ENCODE peak calls at places on chromosomes 2 and 18, in four cellular contexts. M is foreskin fibroblast, U is neural progenitor cell, I is left ventricle myocardium inferior. Q is an unnamed sample.

GRCh38 chr18:79485788-79486355 is 90.1 kb downstream of the NFATC1 start:
- DNase-seq in M (peak), U (no peak), I (peak), Q (no peak)

GRCh38 chr2:30656079-30656478 is 151.2 kb downstream of the CAPN13 start:
- DNase-seq in M (no peak), I (no peak), U (no peak), Q (no peak)

GRCh38 chr2:27891820-27892105 is 1.2 kb downstream of the BABAM2 start:
- DNase-seq in U (no peak), M (no peak), I (no peak), Q (no peak)

GRCh38 chr18:2916184-2916583 is 69.4 kb downstream of the EMILIN2 start:
- DNase-seq in I (no peak), U (no peak), M (no peak), Q (peak)

GRCh38 chr2:145484443-145485086 is 964.6 kb upstream of the ZEB2 start:
- DNase-seq in I (no peak), U (no peak), M (peak), Q (no peak)

GRCh38 chr2:95347681-95348608 is 50.8 kb downstream of the KCNIP3 start:
- DNase-seq in I (no peak), U (no peak), M (no peak), Q (peak)

GRCh38 chr2:80073134-80073561 is 231.4 kb downstream of the LRRTM1 start:
- DNase-seq in U (peak), I (no peak), M (peak), Q (peak)

GRCh38 chr2:122478108-122478507 is 722.7 kb downstream of the TSN start:
- DNase-seq in M (no peak), I (no peak), U (no peak), Q (no peak)

GRCh38 chr2:136248242-136248641 is 130.3 kb upstream of the CXCR4 start:
- DNase-seq in U (no peak), I (no peak), M (no peak), Q (no peak)

GRCh38 chr2:26630669-26631360 is 10.4 kb downstream of the CIB4 start:
- DNase-seq in I (no peak), M (peak), U (no peak), Q (no peak)

GRCh38 chr2:237413293-237414055 is 490 bp downstream of the COL6A3 start:
- DNase-seq in M (no peak), U (no peak), I (no peak), Q (no peak)

GRCh38 chr2:96099861-96100798 is 16.2 kb downstream of the ADRA2B start:
- DNase-seq in I (peak), U (no peak), M (no peak), Q (peak)

GRCh38 chr18:10463741-10464140 is 9.3 kb downstream of the APCDD1 start:
- DNase-seq in U (no peak), I (no peak), M (no peak), Q (no peak)

GRCh38 chr2:33395660-33396249 is 80.7 kb upstream of the RASGRP3 start:
- DNase-seq in U (peak), I (no peak), M (peak), Q (peak)

GRCh38 chr2:237888389-237888788 is 29.0 kb downstream of the RAMP1 start:
- DNase-seq in I (no peak), U (no peak), M (peak), Q (no peak)

GRCh38 chr2:85255813-85256581 is 71.8 kb downstream of the TGOLN2 start:
- DNase-seq in U (peak), I (no peak), M (no peak), Q (peak)

GRCh38 chr2:27980242-27980641 is 89.7 kb downstream of the BABAM2 start:
- DNase-seq in U (no peak), M (no peak), I (no peak), Q (no peak)

GRCh38 chr18:79791141-79791972 is 6.4 kb upstream of the KCNG2 start:
- DNase-seq in I (peak), M (peak), U (no peak), Q (peak)

GRCh38 chr18:77061946-77062517 is 70.6 kb downstream of the MBP start:
- DNase-seq in M (no peak), I (no peak), U (peak), Q (peak)

GRCh38 chr2:178860551-178860950 is 53.3 kb upstream of the TTN start:
- DNase-seq in U (no peak), I (no peak), M (no peak), Q (peak)

GRCh38 chr2:221255862-221256261 is 316.2 kb downstream of the EPHA4 start:
- DNase-seq in U (peak), I (no peak), M (no peak), Q (no peak)

GRCh38 chr2:216989335-216990129 is 129.7 kb upstream of the TNP1 start:
- DNase-seq in M (peak), U (no peak), I (no peak), Q (no peak)

GRCh38 chr2:72146357-72147302 is 1.0 kb downstream of the CYP26B1 start:
- DNase-seq in U (peak), I (peak), M (no peak), Q (no peak)

DNA sequence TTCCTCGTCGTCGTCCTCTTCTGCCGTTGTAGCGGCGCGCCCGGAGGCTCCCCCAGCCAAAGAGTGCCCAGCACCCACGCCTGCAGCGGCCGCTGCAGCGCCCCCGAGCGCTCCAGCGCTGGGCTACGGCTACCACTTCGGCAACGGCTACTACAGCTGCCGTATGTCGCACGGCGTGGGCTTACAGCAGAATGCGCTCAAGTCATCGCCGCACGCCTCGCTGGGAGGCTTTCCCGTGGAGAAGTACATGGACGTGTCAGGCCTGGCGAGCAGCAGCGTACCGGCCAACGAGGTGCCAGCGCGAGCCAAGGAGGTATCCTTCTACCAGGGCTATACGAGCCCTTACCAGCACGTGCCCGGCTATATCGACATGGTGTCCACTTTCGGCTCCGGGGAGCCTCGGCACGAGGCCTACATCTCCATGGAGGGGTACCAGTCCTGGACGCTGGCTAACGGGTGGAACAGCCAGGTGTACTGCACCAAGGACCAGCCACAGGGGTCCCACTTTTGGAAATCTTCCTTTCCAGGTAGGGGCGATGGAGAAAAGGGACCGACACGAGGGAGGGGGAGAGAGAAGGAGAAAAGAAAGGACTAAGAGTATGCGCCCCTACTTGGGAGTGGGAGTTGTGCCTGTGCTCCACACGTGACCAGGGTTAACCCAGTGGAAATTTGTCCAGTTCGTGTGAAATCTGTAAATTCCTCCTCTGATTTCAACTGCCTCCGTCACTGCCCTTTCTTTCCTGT is 796 bp downstream of the HOXD13 start:
- DNase-seq in I (no peak), U (peak), M (peak), Q (no peak)
- TF ChIP-seq CTCF in I (no peak), U (peak), M (peak), Q (no peak)

DNA sequence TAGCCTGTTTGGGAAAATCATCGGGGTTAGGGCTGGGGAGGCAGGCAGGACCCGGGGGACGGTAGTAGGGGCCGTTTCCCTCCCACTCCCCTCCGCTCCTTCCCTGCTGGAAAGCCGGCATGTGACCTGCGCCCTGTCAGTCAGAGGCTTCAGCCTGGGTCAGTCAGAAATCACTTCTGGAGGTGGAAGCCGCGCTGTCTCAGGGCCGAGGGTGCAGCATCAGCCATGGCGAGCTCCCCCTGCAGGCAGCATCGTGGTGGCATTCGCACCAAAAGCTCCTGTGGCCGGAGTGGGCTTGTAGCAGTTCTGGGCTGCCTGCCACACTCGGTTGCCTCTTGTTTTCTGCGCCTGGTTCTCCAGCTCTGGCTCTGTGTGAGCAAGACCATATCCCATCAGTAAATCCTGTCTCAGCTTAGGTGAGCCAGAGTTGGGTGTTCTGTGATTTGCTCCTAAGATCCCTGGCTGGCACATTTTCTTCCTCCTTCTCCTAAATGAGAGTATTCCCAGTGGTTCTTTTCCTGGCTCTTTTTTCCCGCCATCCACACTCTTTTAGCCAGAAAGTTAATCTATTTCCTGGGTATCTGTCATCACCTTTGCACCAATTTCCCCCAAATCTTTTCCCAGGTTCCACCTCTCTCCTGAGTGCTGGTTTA is 123.9 kb upstream of the CD302 start:
- DNase-seq in I (peak), U (peak), M (peak), Q (peak)
- TF ChIP-seq CTCF in I (peak), U (peak), M (peak), Q (no peak)

DNA sequence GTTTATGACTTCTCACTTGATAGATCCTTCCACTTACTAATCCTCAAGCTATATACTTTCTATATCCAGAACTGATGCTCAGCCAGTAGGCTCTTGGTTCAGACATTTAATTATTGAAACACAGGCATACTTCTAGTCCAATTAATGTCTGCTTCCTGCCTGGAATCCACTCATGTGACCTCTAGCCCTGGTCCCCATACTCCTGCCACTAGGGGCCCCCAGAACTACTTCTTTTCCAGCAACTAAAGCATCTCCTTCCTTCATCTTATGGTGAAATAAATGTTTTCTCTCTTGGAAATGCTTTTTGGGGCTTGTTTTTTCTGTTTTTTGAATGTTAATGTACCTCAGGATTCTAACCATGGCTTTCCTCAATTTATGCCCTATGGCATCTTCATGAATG is 527.6 kb downstream of the SATB2 start:
- DNase-seq in U (peak), I (no peak), M (no peak), Q (no peak)
- TF ChIP-seq CTCF in U (peak), I (no peak), M (peak), Q (no peak)

DNA sequence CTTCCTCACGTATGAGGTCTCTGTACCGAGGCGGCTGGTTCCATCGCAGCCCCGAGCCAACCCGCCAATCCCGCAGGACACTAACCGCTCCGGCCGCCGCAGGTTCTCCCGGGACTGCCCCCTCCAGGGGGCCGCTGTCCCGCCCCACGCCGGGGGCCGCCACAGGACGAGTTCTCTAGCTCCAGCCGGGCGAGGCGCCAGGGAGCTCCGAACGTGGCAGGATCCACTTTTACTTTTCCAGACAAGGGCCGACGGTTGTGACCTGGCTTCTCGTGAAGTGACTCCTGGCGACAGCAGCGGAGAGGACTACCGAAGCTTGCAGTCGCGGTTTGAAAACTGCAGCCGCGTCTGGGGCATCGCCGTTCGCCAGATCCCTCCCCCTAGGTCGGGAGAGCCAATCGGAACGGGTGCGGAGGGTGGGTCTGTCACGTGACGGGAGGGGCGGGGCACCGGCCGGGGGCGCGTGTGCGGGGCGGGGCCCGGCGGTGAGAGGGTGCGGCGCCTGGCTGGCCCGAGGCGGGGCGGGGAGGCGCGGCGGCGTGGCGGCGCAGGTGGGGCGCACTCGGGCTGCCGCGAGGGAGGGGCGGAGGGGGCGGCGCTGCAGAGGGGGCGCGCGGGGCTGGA is at the start of gene STK17B:
- DNase-seq in I (peak), U (peak), M (peak), Q (peak)
- TF ChIP-seq CTCF in I (no peak), U (peak), M (no peak), Q (no peak)

DNA sequence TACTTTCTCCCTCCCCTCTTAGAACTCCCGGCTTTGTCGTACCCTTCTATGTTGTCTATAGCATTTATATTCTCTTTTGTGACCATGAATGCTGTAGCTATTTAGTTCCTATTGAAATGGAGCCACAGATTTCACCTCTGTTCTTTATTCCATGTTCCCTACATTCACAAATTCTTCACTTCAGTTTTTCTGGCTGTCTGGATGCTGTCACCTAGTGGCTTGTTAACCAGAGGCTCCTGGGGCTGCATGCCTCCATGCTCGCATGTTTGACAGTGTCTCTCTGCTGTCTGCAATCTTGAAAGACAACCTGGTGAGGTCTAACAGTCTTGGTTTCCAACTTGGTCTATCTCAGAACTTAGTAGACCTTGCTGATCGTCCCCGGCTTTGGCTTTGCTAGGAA is 48.2 kb downstream of the CFAP221 start:
- DNase-seq in I (no peak), M (no peak), U (peak), Q (no peak)
- TF ChIP-seq CTCF in I (peak), M (no peak), U (no peak), Q (no peak)

GRCh38 chr18:22983175-22983574 is 50.0 kb downstream of the RBBP8 start:
- DNase-seq in U (peak), M (peak), I (no peak), Q (no peak)
- TF ChIP-seq CTCF in U (peak), M (peak), I (peak), Q (peak)